ENCODE peak calls at places on chromosomes 4 and X, in five cellular contexts. One of them, this sample, is unnamed.
A peak's percentile ranks its signal among the peaks of the same experiment; 100 is the strongest.

GRCh38 chr4:7759221-7759620 is 180.4 kb downstream of the AFAP1 start:
- DNase-seq in SK-N-SH: no peak
- DNase-seq in HCT116: no peak
- DNase-seq in GM23338: no peak
- DNase-seq in Panc1: no peak
- DNase-seq in this sample: no peak

GRCh38 chr4:8419222-8420041 is 21.1 kb downstream of the ACOX3 start:
- DNase-seq in SK-N-SH: no peak
- DNase-seq in HCT116: no peak
- DNase-seq in GM23338: no peak
- DNase-seq in Panc1: no peak
- DNase-seq in this sample: peak; percentile 50

GRCh38 chrX:130086414-130087207 is 23.7 kb downstream of the ELF4 start:
- DNase-seq in SK-N-SH: no peak
- DNase-seq in HCT116: no peak
- DNase-seq in GM23338: no peak
- DNase-seq in Panc1: no peak
- DNase-seq in this sample: peak; percentile 79

GRCh38 chrX:46710425-46710824 is 48.5 kb downstream of the SLC9A7 start:
- DNase-seq in SK-N-SH: no peak
- DNase-seq in HCT116: no peak
- DNase-seq in GM23338: peak; percentile 11
- DNase-seq in Panc1: no peak
- DNase-seq in this sample: no peak

GRCh38 chr4:36385951-36386561 is 104.6 kb downstream of the DTHD1 start:
- DNase-seq in SK-N-SH: no peak
- DNase-seq in HCT116: no peak
- DNase-seq in GM23338: no peak
- DNase-seq in Panc1: no peak
- DNase-seq in this sample: peak; percentile 18

GRCh38 chr4:10072420-10073017 is 44.1 kb downstream of the WDR1 start:
- DNase-seq in SK-N-SH: no peak
- DNase-seq in HCT116: no peak
- DNase-seq in GM23338: no peak
- DNase-seq in Panc1: no peak
- DNase-seq in this sample: no peak

GRCh38 chr4:182194115-182194834 is 48.9 kb upstream of the TENM3 start:
- DNase-seq in SK-N-SH: no peak
- DNase-seq in HCT116: no peak
- DNase-seq in GM23338: no peak
- DNase-seq in Panc1: no peak
- DNase-seq in this sample: no peak

GRCh38 chrX:19350831-19351447 is 7.2 kb downstream of the PDHA1 start:
- DNase-seq in SK-N-SH: no peak
- DNase-seq in HCT116: no peak
- DNase-seq in GM23338: no peak
- DNase-seq in Panc1: no peak
- DNase-seq in this sample: peak; percentile 60

GRCh38 chrX:11724122-11725017 is 33.7 kb upstream of the MSL3 start:
- DNase-seq in SK-N-SH: peak; percentile 42
- DNase-seq in HCT116: peak; percentile 7
- DNase-seq in GM23338: peak; percentile 21
- DNase-seq in Panc1: no peak
- DNase-seq in this sample: no peak

GRCh38 chrX:22970861-22971260 is 28.9 kb upstream of the DDX53 start:
- DNase-seq in SK-N-SH: no peak
- DNase-seq in HCT116: no peak
- DNase-seq in GM23338: no peak
- DNase-seq in Panc1: no peak
- DNase-seq in this sample: no peak

GRCh38 chrX:145405012-145405411 is 157.7 kb downstream of the SPANXN1 start:
- DNase-seq in SK-N-SH: peak; percentile 29
- DNase-seq in HCT116: peak; percentile 1
- DNase-seq in GM23338: peak; percentile 36
- DNase-seq in Panc1: peak; percentile 38
- DNase-seq in this sample: no peak

GRCh38 chr4:185524888-185525863 is 10.1 kb downstream of the PDLIM3 start:
- DNase-seq in SK-N-SH: no peak
- DNase-seq in HCT116: no peak
- DNase-seq in GM23338: no peak
- DNase-seq in Panc1: no peak
- DNase-seq in this sample: no peak

GRCh38 chrX:113305496-113305895 is 464.9 kb upstream of the AMOT start:
- DNase-seq in SK-N-SH: no peak
- DNase-seq in HCT116: no peak
- DNase-seq in GM23338: no peak
- DNase-seq in Panc1: no peak
- DNase-seq in this sample: no peak

GRCh38 chrX:54482839-54483593 is 13.0 kb downstream of the FGD1 start:
- DNase-seq in SK-N-SH: peak; percentile 63
- DNase-seq in HCT116: no peak
- DNase-seq in GM23338: peak; percentile 59
- DNase-seq in Panc1: no peak
- DNase-seq in this sample: no peak

GRCh38 chrX:140439455-140439854 is 65.4 kb downstream of the SOX3 start:
- DNase-seq in SK-N-SH: peak; percentile 5
- DNase-seq in HCT116: no peak
- DNase-seq in GM23338: peak; percentile 84
- DNase-seq in Panc1: no peak
- DNase-seq in this sample: no peak

GRCh38 chrX:9573282-9574106 is 108.6 kb downstream of the TBL1X start:
- DNase-seq in SK-N-SH: no peak
- DNase-seq in HCT116: no peak
- DNase-seq in GM23338: peak; percentile 38
- DNase-seq in Panc1: no peak
- DNase-seq in this sample: no peak

GRCh38 chr4:121100093-121100775 is 27.9 kb upstream of the NDNF start:
- DNase-seq in SK-N-SH: no peak
- DNase-seq in HCT116: no peak
- DNase-seq in GM23338: no peak
- DNase-seq in Panc1: no peak
- DNase-seq in this sample: no peak

GRCh38 chrX:9184231-9184630 is 150.3 kb upstream of the FAM9B start:
- DNase-seq in SK-N-SH: no peak
- DNase-seq in HCT116: no peak
- DNase-seq in GM23338: no peak
- DNase-seq in Panc1: no peak
- DNase-seq in this sample: no peak

GRCh38 chr4:35820026-35820425 is 424.3 kb downstream of the ARAP2 start:
- DNase-seq in SK-N-SH: no peak
- DNase-seq in HCT116: no peak
- DNase-seq in GM23338: no peak
- DNase-seq in Panc1: no peak
- DNase-seq in this sample: no peak

GRCh38 chrX:150182176-150182575 is 180.9 kb upstream of the MAMLD1 start:
- DNase-seq in SK-N-SH: no peak
- DNase-seq in HCT116: no peak
- DNase-seq in GM23338: no peak
- DNase-seq in Panc1: no peak
- DNase-seq in this sample: no peak

GRCh38 chr4:75584067-75584466 is 28.2 kb downstream of the ODAPH start:
- DNase-seq in SK-N-SH: no peak
- DNase-seq in HCT116: no peak
- DNase-seq in GM23338: no peak
- DNase-seq in Panc1: no peak
- DNase-seq in this sample: no peak

GRCh38 chr4:67198757-67199156 is 346.5 kb downstream of the CENPC start:
- DNase-seq in SK-N-SH: no peak
- DNase-seq in HCT116: no peak
- DNase-seq in GM23338: peak; percentile 63
- DNase-seq in Panc1: no peak
- DNase-seq in this sample: no peak

GRCh38 chr4:41728571-41728908 is 20.0 kb downstream of the PHOX2B start:
- DNase-seq in SK-N-SH: no peak
- DNase-seq in HCT116: no peak
- DNase-seq in GM23338: no peak
- DNase-seq in Panc1: no peak
- DNase-seq in this sample: no peak

GRCh38 chr4:111792592-111792991 is 352.7 kb upstream of the FAM241A start:
- DNase-seq in SK-N-SH: no peak
- DNase-seq in HCT116: no peak
- DNase-seq in GM23338: no peak
- DNase-seq in Panc1: no peak
- DNase-seq in this sample: no peak

GRCh38 chr4:100649478-100649877 is 131.7 kb upstream of the EMCN start:
- DNase-seq in SK-N-SH: peak; percentile 5
- DNase-seq in HCT116: no peak
- DNase-seq in GM23338: no peak
- DNase-seq in Panc1: no peak
- DNase-seq in this sample: no peak

GRCh38 chr4:144648042-144648441 is 2.1 kb downstream of the HHIP start:
- DNase-seq in SK-N-SH: no peak
- DNase-seq in HCT116: no peak
- DNase-seq in GM23338: peak; percentile 42
- DNase-seq in Panc1: no peak
- DNase-seq in this sample: no peak

GRCh38 chr4:112005027-112005426 is 140.2 kb upstream of the FAM241A start:
- DNase-seq in SK-N-SH: no peak
- DNase-seq in HCT116: no peak
- DNase-seq in GM23338: no peak
- DNase-seq in Panc1: no peak
- DNase-seq in this sample: no peak

GRCh38 chrX:67555578-67556203 is 11.9 kb downstream of the AR start:
- DNase-seq in SK-N-SH: peak; percentile 45
- DNase-seq in HCT116: no peak
- DNase-seq in GM23338: peak; percentile 60
- DNase-seq in Panc1: peak; percentile 8
- DNase-seq in this sample: peak; percentile 32

GRCh38 chrX:22060451-22060940 is 28.4 kb downstream of the PHEX start:
- DNase-seq in SK-N-SH: no peak
- DNase-seq in HCT116: no peak
- DNase-seq in GM23338: no peak
- DNase-seq in Panc1: no peak
- DNase-seq in this sample: no peak

GRCh38 chr4:132299866-132300265 is 849.2 kb upstream of the PCDH10 start:
- DNase-seq in SK-N-SH: no peak
- DNase-seq in HCT116: no peak
- DNase-seq in GM23338: no peak
- DNase-seq in Panc1: no peak
- DNase-seq in this sample: no peak

GRCh38 chr4:179071120-179071519 is 1628.9 kb upstream of the AGA start:
- DNase-seq in SK-N-SH: no peak
- DNase-seq in HCT116: no peak
- DNase-seq in GM23338: no peak
- DNase-seq in Panc1: no peak
- DNase-seq in this sample: no peak

GRCh38 chr4:113469023-113469390 is 292.5 kb downstream of the CAMK2D start:
- DNase-seq in SK-N-SH: no peak
- DNase-seq in HCT116: no peak
- DNase-seq in GM23338: no peak
- DNase-seq in Panc1: no peak
- DNase-seq in this sample: no peak

GRCh38 chr4:113468165-113469022 is 293.1 kb downstream of the CAMK2D start:
- DNase-seq in SK-N-SH: peak; percentile 3
- DNase-seq in HCT116: peak; percentile 98
- DNase-seq in GM23338: peak; percentile 74
- DNase-seq in Panc1: peak; percentile 96
- DNase-seq in this sample: no peak

GRCh38 chr4:113471141-113471860 is 290.2 kb downstream of the CAMK2D start:
- DNase-seq in SK-N-SH: no peak
- DNase-seq in HCT116: no peak
- DNase-seq in GM23338: no peak
- DNase-seq in Panc1: no peak
- DNase-seq in this sample: no peak

GRCh38 chr4:113469926-113470325 is 291.6 kb downstream of the CAMK2D start:
- DNase-seq in SK-N-SH: no peak
- DNase-seq in HCT116: no peak
- DNase-seq in GM23338: no peak
- DNase-seq in Panc1: no peak
- DNase-seq in this sample: no peak

DNA sequence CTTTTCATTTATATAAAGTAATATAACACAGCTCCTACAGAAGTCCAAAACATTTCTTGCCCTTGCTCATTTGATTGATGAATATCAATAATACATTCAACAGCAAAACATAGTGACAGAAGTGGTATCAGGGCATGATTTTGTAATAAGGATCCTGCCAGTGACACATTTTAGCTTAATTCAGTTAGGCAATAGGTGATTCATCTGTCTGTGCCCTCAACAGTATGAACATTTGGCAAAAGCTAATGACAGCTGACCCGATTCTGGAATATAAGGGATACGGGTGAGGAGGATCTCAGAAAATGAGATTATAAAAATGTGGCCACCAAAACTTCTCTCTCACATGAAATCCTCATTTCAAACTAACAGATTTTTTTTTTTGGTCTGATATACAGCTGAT is 294.0 kb downstream of the CAMK2D start:
- DNase-seq in SK-N-SH: no peak
- DNase-seq in HCT116: no peak
- DNase-seq in GM23338: no peak
- DNase-seq in Panc1: no peak
- DNase-seq in this sample: peak; percentile 35
- H3K27ac ChIP-seq in SK-N-SH: peak overlapping the region; percentile 97
- H3K27ac ChIP-seq in HCT116: peak overlapping the region; percentile 77
- H3K27ac ChIP-seq in GM23338: peak overlapping the region; percentile 52
- H3K27ac ChIP-seq in Panc1: peak overlapping the region; percentile 85
- H3K27ac ChIP-seq in this sample: no peak overlapping the region

GRCh38 chr4:151218343-151218742 is 58.6 kb upstream of the PRSS48 start:
- DNase-seq in SK-N-SH: no peak
- DNase-seq in HCT116: no peak
- DNase-seq in GM23338: no peak
- DNase-seq in Panc1: no peak
- DNase-seq in this sample: no peak
- TF ChIP-seq REST in SK-N-SH: no peak
- TF ChIP-seq REST in HCT116: no peak
- TF ChIP-seq REST in GM23338: no peak
- TF ChIP-seq REST in Panc1: no peak
- TF ChIP-seq REST in this sample: no peak

GRCh38 chr4:183295711-183296110 is 24.4 kb downstream of the CLDN22 start:
- DNase-seq in SK-N-SH: no peak
- DNase-seq in HCT116: no peak
- DNase-seq in GM23338: no peak
- DNase-seq in Panc1: no peak
- DNase-seq in this sample: no peak
- H3K27me3 ChIP-seq in SK-N-SH: no peaks in the 10 kb centered on the region
- H3K27me3 ChIP-seq in HCT116: no peaks in the 10 kb centered on the region
- H3K27me3 ChIP-seq in GM23338: no peaks in the 10 kb centered on the region
- H3K27me3 ChIP-seq in Panc1: no peaks in the 10 kb centered on the region
- H3K27me3 ChIP-seq in this sample: no peaks in the 10 kb centered on the region

DNA sequence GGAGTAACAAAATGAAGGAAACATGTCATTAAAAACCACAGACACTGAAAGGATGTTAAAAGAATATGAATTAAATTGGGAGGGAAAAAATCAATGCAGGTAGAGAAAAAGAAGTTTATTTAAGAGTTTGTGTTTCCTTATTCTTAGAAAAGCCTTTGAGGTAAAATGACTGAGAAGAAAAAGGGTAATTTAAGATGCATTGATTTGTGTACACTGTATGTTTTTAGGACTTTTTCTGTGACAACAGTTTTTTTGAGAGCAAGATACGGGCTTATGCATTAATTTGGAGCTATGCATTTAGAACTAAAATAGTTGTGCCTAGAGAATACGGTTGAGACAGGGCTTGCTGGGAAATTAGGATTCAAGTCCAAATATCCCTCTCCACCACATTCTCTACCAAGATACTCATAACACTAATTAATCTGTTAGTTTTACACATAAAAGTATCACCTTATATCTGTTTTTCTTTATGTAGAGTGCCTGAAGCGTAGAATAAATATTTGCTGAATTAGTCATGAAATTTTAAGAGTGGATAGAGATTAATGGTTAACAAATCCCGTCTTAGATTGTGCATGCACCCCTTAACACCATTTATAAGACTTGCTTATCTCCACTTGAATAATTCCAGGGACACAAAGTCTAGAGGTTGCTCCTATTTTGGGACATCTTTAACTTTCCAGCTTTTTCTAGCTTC is 232.5 kb downstream of the PCDH7 start:
- DNase-seq in SK-N-SH: no peak
- DNase-seq in HCT116: peak; percentile 76
- DNase-seq in GM23338: no peak
- DNase-seq in Panc1: no peak
- DNase-seq in this sample: no peak
- H3K27ac ChIP-seq in SK-N-SH: no peak overlapping the region
- H3K27ac ChIP-seq in HCT116: peak overlapping the region; percentile 94
- H3K27ac ChIP-seq in GM23338: no peak overlapping the region
- H3K27ac ChIP-seq in Panc1: peak overlapping the region; percentile 17
- H3K27ac ChIP-seq in this sample: no peak overlapping the region